ENCODE peak calls at places on chromosomes 1 and 21, in seven cellular contexts. One of them, this sample, is unnamed. For H3K36me3, the result is how much of the 10 kb centered on the place peaks cover.

GRCh38 chr1:92274939-92275338 is 23.8 kb downstream of the GLMN start:
- DNase-seq in heart right ventricle: no peak
- DNase-seq in pancreas: no peak
- DNase-seq in psoas muscle: no peak
- DNase-seq in lower lobe of right lung: no peak
- DNase-seq in endodermal cell: no peak
- DNase-seq in astrocyte: peak
- DNase-seq in this sample: no peak

GRCh38 chr1:167404161-167404888 is 114.0 kb downstream of the CD247 start:
- DNase-seq in heart right ventricle: no peak
- DNase-seq in endodermal cell: no peak
- DNase-seq in psoas muscle: no peak
- DNase-seq in lower lobe of right lung: no peak
- DNase-seq in pancreas: no peak
- DNase-seq in astrocyte: peak
- DNase-seq in this sample: no peak

GRCh38 chr21:37368536-37369279 is 2.1 kb downstream of the DYRK1A start:
- DNase-seq in endodermal cell: peak
- DNase-seq in psoas muscle: no peak
- DNase-seq in lower lobe of right lung: no peak
- DNase-seq in astrocyte: peak
- DNase-seq in pancreas: peak
- DNase-seq in heart right ventricle: no peak
- DNase-seq in this sample: peak

GRCh38 chr1:71857862-71858261 is 424.5 kb downstream of the NEGR1 start:
- DNase-seq in heart right ventricle: peak
- DNase-seq in psoas muscle: no peak
- DNase-seq in pancreas: no peak
- DNase-seq in endodermal cell: no peak
- DNase-seq in astrocyte: no peak
- DNase-seq in lower lobe of right lung: no peak
- DNase-seq in this sample: no peak

GRCh38 chr1:37989381-37989930 is 366 bp downstream of the SF3A3 start:
- DNase-seq in lower lobe of right lung: peak
- DNase-seq in heart right ventricle: no peak
- DNase-seq in pancreas: no peak
- DNase-seq in psoas muscle: peak
- DNase-seq in endodermal cell: peak
- DNase-seq in astrocyte: peak
- DNase-seq in this sample: peak

GRCh38 chr1:87684786-87685185 is 356.1 kb downstream of the LMO4 start:
- DNase-seq in astrocyte: peak
- DNase-seq in lower lobe of right lung: no peak
- DNase-seq in endodermal cell: no peak
- DNase-seq in heart right ventricle: peak
- DNase-seq in pancreas: no peak
- DNase-seq in psoas muscle: no peak
- DNase-seq in this sample: peak

GRCh38 chr1:40352126-40352525 is 21.4 kb upstream of the SMAP2 start:
- DNase-seq in astrocyte: no peak
- DNase-seq in pancreas: no peak
- DNase-seq in psoas muscle: no peak
- DNase-seq in lower lobe of right lung: no peak
- DNase-seq in heart right ventricle: no peak
- DNase-seq in endodermal cell: no peak
- DNase-seq in this sample: no peak

GRCh38 chr1:225462714-225463574 is 35.1 kb upstream of the LBR start:
- DNase-seq in endodermal cell: peak
- DNase-seq in astrocyte: no peak
- DNase-seq in psoas muscle: no peak
- DNase-seq in lower lobe of right lung: no peak
- DNase-seq in pancreas: no peak
- DNase-seq in heart right ventricle: no peak
- DNase-seq in this sample: no peak

GRCh38 chr1:36475341-36475740 is 7.4 kb downstream of the CSF3R start:
- DNase-seq in heart right ventricle: no peak
- DNase-seq in lower lobe of right lung: no peak
- DNase-seq in pancreas: no peak
- DNase-seq in astrocyte: no peak
- DNase-seq in endodermal cell: no peak
- DNase-seq in psoas muscle: no peak
- DNase-seq in this sample: no peak

GRCh38 chr1:207789386-207789785 is 37.5 kb downstream of the CD46 start:
- DNase-seq in astrocyte: no peak
- DNase-seq in psoas muscle: no peak
- DNase-seq in lower lobe of right lung: no peak
- DNase-seq in endodermal cell: no peak
- DNase-seq in heart right ventricle: no peak
- DNase-seq in pancreas: no peak
- DNase-seq in this sample: no peak

GRCh38 chr1:60564196-60564595 is 490.6 kb upstream of the C1orf87 start:
- DNase-seq in astrocyte: no peak
- DNase-seq in endodermal cell: no peak
- DNase-seq in lower lobe of right lung: no peak
- DNase-seq in pancreas: no peak
- DNase-seq in psoas muscle: no peak
- DNase-seq in heart right ventricle: no peak
- DNase-seq in this sample: no peak

GRCh38 chr1:39671433-39671792 is 494 bp downstream of the NT5C1A start:
- DNase-seq in heart right ventricle: peak
- DNase-seq in pancreas: peak
- DNase-seq in endodermal cell: peak
- DNase-seq in psoas muscle: peak
- DNase-seq in astrocyte: no peak
- DNase-seq in lower lobe of right lung: no peak
- DNase-seq in this sample: no peak

GRCh38 chr21:42572906-42573495 is 59.3 kb downstream of the SLC37A1 start:
- DNase-seq in astrocyte: no peak
- DNase-seq in lower lobe of right lung: peak
- DNase-seq in heart right ventricle: no peak
- DNase-seq in endodermal cell: no peak
- DNase-seq in pancreas: no peak
- DNase-seq in psoas muscle: no peak
- DNase-seq in this sample: no peak

GRCh38 chr21:38438476-38438893 is 59.8 kb downstream of the ERG start:
- DNase-seq in astrocyte: peak
- DNase-seq in psoas muscle: peak
- DNase-seq in heart right ventricle: peak
- DNase-seq in endodermal cell: no peak
- DNase-seq in pancreas: no peak
- DNase-seq in lower lobe of right lung: peak
- DNase-seq in this sample: no peak

GRCh38 chr1:111448482-111448917 is 556 bp downstream of the WDR77 start:
- DNase-seq in psoas muscle: no peak
- DNase-seq in astrocyte: peak
- DNase-seq in pancreas: no peak
- DNase-seq in endodermal cell: no peak
- DNase-seq in heart right ventricle: no peak
- DNase-seq in lower lobe of right lung: no peak
- DNase-seq in this sample: peak

DNA sequence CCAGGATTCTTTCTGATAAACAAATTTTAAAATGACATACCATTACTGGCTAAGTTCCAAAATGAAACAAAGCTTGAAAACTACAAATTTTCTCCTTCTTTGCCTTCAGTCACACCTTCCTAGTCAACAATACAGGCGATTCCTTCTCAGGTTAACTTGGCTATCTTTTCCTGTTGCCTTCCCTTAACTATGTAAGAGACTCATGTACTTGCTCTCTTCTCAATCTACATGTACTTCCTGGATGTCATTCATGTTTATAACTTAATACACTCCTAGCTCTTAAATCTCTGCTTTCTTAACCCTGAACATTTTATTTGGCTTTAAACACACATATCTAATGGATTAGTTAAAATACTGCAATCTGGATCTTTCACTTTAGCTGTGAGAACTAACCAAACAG is 97.0 kb downstream of the COQ8A start:
- DNase-seq in heart right ventricle: no peak
- DNase-seq in astrocyte: no peak
- DNase-seq in lower lobe of right lung: no peak
- DNase-seq in endodermal cell: no peak
- DNase-seq in psoas muscle: no peak
- DNase-seq in pancreas: no peak
- DNase-seq in this sample: no peak
- H3K36me3 ChIP-seq in heart right ventricle: under half
- H3K36me3 ChIP-seq in astrocyte: under half
- H3K36me3 ChIP-seq in lower lobe of right lung: under half
- H3K36me3 ChIP-seq in endodermal cell: under half
- H3K36me3 ChIP-seq in psoas muscle: under half
- H3K36me3 ChIP-seq in pancreas: under half
- H3K36me3 ChIP-seq in this sample: under half

DNA sequence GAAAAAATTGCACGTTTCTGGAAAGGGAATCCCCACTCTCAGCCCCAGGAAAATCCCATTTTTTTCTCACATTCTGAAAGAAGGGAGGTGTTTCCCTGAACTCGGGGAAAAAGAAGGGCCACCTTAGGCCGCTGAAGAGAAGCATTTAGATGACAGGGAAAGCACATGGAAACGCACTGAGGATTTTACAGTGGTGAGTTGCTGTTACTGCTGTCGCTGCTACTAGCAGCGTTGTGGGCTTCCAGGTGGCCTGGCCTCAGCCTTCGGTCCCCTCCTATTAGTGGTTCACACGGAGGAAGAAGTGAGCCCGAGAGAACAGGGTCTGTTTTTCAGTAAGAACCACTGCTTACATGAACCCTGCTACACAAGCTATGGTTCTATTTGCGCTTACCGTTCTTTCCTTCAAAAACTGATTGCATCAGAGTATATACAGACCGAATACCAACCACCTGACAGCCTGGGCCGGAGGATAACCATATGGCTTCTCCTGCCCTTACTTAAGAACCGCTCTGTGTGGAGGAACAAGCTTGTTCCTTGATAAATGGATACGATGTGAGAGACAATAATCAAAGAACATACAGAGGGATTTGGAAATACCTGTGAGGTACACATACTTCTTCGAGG is 986 bp upstream of the KCNT2 start:
- DNase-seq in astrocyte: no peak
- DNase-seq in lower lobe of right lung: no peak
- DNase-seq in pancreas: no peak
- DNase-seq in endodermal cell: peak
- DNase-seq in psoas muscle: no peak
- DNase-seq in heart right ventricle: no peak
- DNase-seq in this sample: peak
- H3K4me3 ChIP-seq in astrocyte: peak
- H3K4me3 ChIP-seq in lower lobe of right lung: peak
- H3K4me3 ChIP-seq in pancreas: peak
- H3K4me3 ChIP-seq in endodermal cell: peak
- H3K4me3 ChIP-seq in psoas muscle: peak
- H3K4me3 ChIP-seq in heart right ventricle: no peak
- H3K4me3 ChIP-seq in this sample: peak

GRCh38 chr1:96688737-96689136 is 32.8 kb upstream of the PTBP2 start:
- DNase-seq in lower lobe of right lung: no peak
- DNase-seq in psoas muscle: no peak
- DNase-seq in astrocyte: no peak
- DNase-seq in pancreas: no peak
- DNase-seq in endodermal cell: peak
- DNase-seq in heart right ventricle: no peak
- DNase-seq in this sample: no peak
- TF ChIP-seq CTCF in lower lobe of right lung: no peak
- TF ChIP-seq CTCF in psoas muscle: no peak
- TF ChIP-seq CTCF in astrocyte: no peak
- TF ChIP-seq CTCF in pancreas: no peak
- TF ChIP-seq CTCF in endodermal cell: peak
- TF ChIP-seq CTCF in heart right ventricle: no peak
- TF ChIP-seq CTCF in this sample: no peak

DNA sequence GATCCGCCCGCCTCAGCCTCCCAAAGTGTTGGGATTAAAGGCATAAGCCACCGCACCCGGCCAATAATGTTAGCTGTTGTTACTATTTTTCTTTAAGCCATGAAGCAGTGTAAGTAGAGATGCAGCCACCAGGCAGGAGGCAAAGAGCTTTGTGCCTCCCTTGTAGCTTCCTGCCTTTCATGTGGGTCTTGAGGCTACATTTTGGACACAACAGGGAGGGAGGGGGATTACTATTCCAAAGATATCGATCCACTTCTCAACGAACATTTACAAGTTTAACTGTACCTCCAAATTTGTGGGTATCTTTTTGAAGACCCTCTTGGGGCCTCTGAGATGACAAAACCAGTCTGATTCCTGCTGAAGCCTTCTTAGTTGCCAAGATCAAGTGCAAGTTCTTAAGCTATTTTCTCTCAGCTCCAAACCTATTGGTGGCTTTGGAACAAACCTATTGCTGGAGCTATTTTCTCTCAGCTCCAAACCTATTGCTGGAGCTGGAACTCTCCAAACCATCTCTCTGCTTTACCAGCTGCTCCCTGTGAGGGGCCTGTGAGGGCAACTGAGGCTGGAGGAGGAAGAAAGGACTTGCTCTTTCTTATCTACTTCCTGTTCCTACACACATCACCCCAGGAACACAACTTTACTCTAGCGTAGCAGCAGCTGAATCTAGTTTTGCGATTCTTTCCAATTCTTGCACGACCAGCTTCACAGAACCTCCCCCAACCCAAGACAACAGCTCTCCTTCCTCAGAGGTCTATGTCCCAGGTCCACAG is 16.2 kb upstream of the RCAN3 start:
- DNase-seq in heart right ventricle: no peak
- DNase-seq in endodermal cell: no peak
- DNase-seq in lower lobe of right lung: no peak
- DNase-seq in astrocyte: no peak
- DNase-seq in psoas muscle: no peak
- DNase-seq in pancreas: no peak
- DNase-seq in this sample: no peak
- H3K36me3 ChIP-seq in heart right ventricle: under half
- H3K36me3 ChIP-seq in endodermal cell: under half
- H3K36me3 ChIP-seq in lower lobe of right lung: under half
- H3K36me3 ChIP-seq in astrocyte: under half
- H3K36me3 ChIP-seq in psoas muscle: under half
- H3K36me3 ChIP-seq in pancreas: under half
- H3K36me3 ChIP-seq in this sample: under half

GRCh38 chr1:174157157-174157806 is 2.0 kb upstream of the RABGAP1L start:
- DNase-seq in heart right ventricle: no peak
- DNase-seq in pancreas: no peak
- DNase-seq in astrocyte: no peak
- DNase-seq in psoas muscle: no peak
- DNase-seq in endodermal cell: no peak
- DNase-seq in lower lobe of right lung: no peak
- DNase-seq in this sample: peak
- H3K4me3 ChIP-seq in heart right ventricle: no peak
- H3K4me3 ChIP-seq in pancreas: no peak
- H3K4me3 ChIP-seq in astrocyte: no peak
- H3K4me3 ChIP-seq in psoas muscle: no peak
- H3K4me3 ChIP-seq in endodermal cell: no peak
- H3K4me3 ChIP-seq in lower lobe of right lung: no peak
- H3K4me3 ChIP-seq in this sample: no peak

GRCh38 chr1:31669786-31670582 is 25.3 kb upstream of the PEF1 start:
- DNase-seq in psoas muscle: peak
- DNase-seq in lower lobe of right lung: peak
- DNase-seq in endodermal cell: peak
- DNase-seq in heart right ventricle: peak
- DNase-seq in pancreas: peak
- DNase-seq in astrocyte: peak
- DNase-seq in this sample: peak
- TF ChIP-seq CTCF in psoas muscle: peak
- TF ChIP-seq CTCF in lower lobe of right lung: no peak
- TF ChIP-seq CTCF in endodermal cell: peak
- TF ChIP-seq CTCF in heart right ventricle: peak
- TF ChIP-seq CTCF in pancreas: no peak
- TF ChIP-seq CTCF in astrocyte: peak
- TF ChIP-seq CTCF in this sample: peak

GRCh38 chr1:27113861-27114260 is 41.1 kb downstream of the SLC9A1 start:
- DNase-seq in endodermal cell: no peak
- DNase-seq in pancreas: no peak
- DNase-seq in psoas muscle: no peak
- DNase-seq in lower lobe of right lung: no peak
- DNase-seq in astrocyte: no peak
- DNase-seq in heart right ventricle: no peak
- DNase-seq in this sample: no peak
- H3K36me3 ChIP-seq in endodermal cell: under half
- H3K36me3 ChIP-seq in pancreas: under half
- H3K36me3 ChIP-seq in psoas muscle: under half
- H3K36me3 ChIP-seq in lower lobe of right lung: under half
- H3K36me3 ChIP-seq in astrocyte: under half
- H3K36me3 ChIP-seq in heart right ventricle: under half
- H3K36me3 ChIP-seq in this sample: under half

This sample was measured in bronchial epithelial cell.